ENCODE peak calls at places on chromosome 14, in nine cellular contexts. V is germinal center; B is effector CD4-positive, alpha-beta T cell; O is ovary; X is SK-N-DZ; M is AG09319; R is adrenal gland; W is pancreas; H is Daoy. K is an unnamed sample.

GRCh38 chr14:55699131-55700057 is 119.4 kb downstream of the KTN1 start:
- DNase-seq in V (no peak), B (no peak), O (no peak), X (no peak), M (no peak), R (peak), W (no peak), H (peak), K (no peak)

GRCh38 chr14:80055912-80056801 is 155.1 kb downstream of the DIO2 start:
- DNase-seq in V (no peak), B (no peak), O (no peak), X (peak), M (peak), R (peak), W (peak), H (peak), K (no peak)

GRCh38 chr14:95561001-95561412 is 26.2 kb downstream of the GLRX5 start:
- DNase-seq in V (peak), B (peak), O (peak), X (peak), M (peak), R (peak), W (peak), H (peak), K (peak)

GRCh38 chr14:24150061-24150460 is 2.8 kb downstream of the RNF31 start:
- DNase-seq in V (no peak), B (no peak), O (no peak), X (no peak), M (no peak), R (no peak), W (no peak), H (no peak), K (no peak)

GRCh38 chr14:39368261-39368959 is 63.8 kb downstream of the FBXO33 start:
- DNase-seq in V (peak), B (no peak), O (peak), X (peak), M (peak), R (peak), W (peak), H (peak), K (peak)

GRCh38 chr14:34650786-34651584 is 21.0 kb upstream of the SNX6 start:
- DNase-seq in V (no peak), B (no peak), O (no peak), X (no peak), M (peak), R (peak), W (no peak), H (peak), K (no peak)

GRCh38 chr14:100526057-100526456 is 61.2 kb downstream of the BEGAIN start:
- DNase-seq in V (no peak), B (no peak), O (no peak), X (no peak), M (no peak), R (no peak), W (no peak), H (no peak), K (no peak)

GRCh38 chr14:24895622-24896021 is 154.3 kb downstream of the STXBP6 start:
- DNase-seq in V (no peak), B (no peak), O (no peak), X (no peak), M (no peak), R (no peak), W (no peak), H (no peak), K (no peak)

GRCh38 chr14:103512701-103513611 is 9.7 kb downstream of the CKB start:
- DNase-seq in V (peak), B (no peak), O (peak), X (no peak), M (peak), R (peak), W (peak), H (no peak), K (no peak)

GRCh38 chr14:104794099-104794498 is 1.4 kb downstream of the AKT1 start:
- DNase-seq in V (peak), B (no peak), O (peak), X (peak), M (no peak), R (peak), W (no peak), H (peak), K (peak)

GRCh38 chr14:96080571-96080970 is 41.4 kb downstream of the C14orf132 start:
- DNase-seq in V (no peak), B (no peak), O (no peak), X (no peak), M (no peak), R (no peak), W (no peak), H (no peak), K (no peak)

GRCh38 chr14:81465507-81466228 is 65.5 kb upstream of the STON2 start:
- DNase-seq in V (no peak), B (no peak), O (no peak), X (no peak), M (no peak), R (no peak), W (no peak), H (no peak), K (no peak)

GRCh38 chr14:46322076-46322475 is 329.5 kb downstream of the RPL10L start:
- DNase-seq in V (no peak), B (no peak), O (no peak), X (no peak), M (no peak), R (no peak), W (no peak), H (no peak), K (no peak)

GRCh38 chr14:24308342-24309124 is 756 bp upstream of the CIDEB start:
- DNase-seq in V (no peak), B (no peak), O (no peak), X (no peak), M (no peak), R (no peak), W (no peak), H (no peak), K (no peak)

GRCh38 chr14:75150150-75150549 is 23.3 kb upstream of the NEK9 start:
- DNase-seq in V (no peak), B (no peak), O (no peak), X (no peak), M (no peak), R (no peak), W (no peak), H (no peak), K (no peak)

GRCh38 chr14:102622262-102622885 is 29.9 kb downstream of the RCOR1 start:
- DNase-seq in V (no peak), B (no peak), O (no peak), X (no peak), M (no peak), R (no peak), W (no peak), H (no peak), K (no peak)

GRCh38 chr14:54267172-54267571 is 129.6 kb upstream of the CDKN3 start:
- DNase-seq in V (no peak), B (no peak), O (no peak), X (no peak), M (no peak), R (no peak), W (no peak), H (no peak), K (peak)

GRCh38 chr14:95126906-95127530 is 30.3 kb downstream of the DICER1 start:
- DNase-seq in V (no peak), B (no peak), O (no peak), X (no peak), M (no peak), R (no peak), W (no peak), H (no peak), K (no peak)